ENCODE peak calls at places on chromosomes 6 and 20, in seven cellular contexts. P is stomach, Z is SW480, Q is NCI-H82, T is midbrain, I is posterior vena cava, U is LHCN-M2. J is an unnamed sample.

GRCh38 chr6:117512056-117512828 is 29.8 kb downstream of the DCBLD1 start:
- DNase-seq in P (no peak), Z (no peak), Q (no peak), T (no peak), I (no peak), U (no peak), J (no peak)

GRCh38 chr6:11258260-11259237 is 26.1 kb upstream of the NEDD9 start:
- DNase-seq in P (no peak), Z (no peak), Q (no peak), T (no peak), I (no peak), U (no peak), J (no peak)

GRCh38 chr20:34337982-34338756 is 24.9 kb upstream of the ITCH start:
- DNase-seq in P (no peak), Z (no peak), Q (no peak), T (no peak), I (no peak), U (no peak), J (no peak)

GRCh38 chr20:47353697-47354387 is 2.7 kb downstream of the ZMYND8 start:
- DNase-seq in P (no peak), Z (peak), Q (peak), T (peak), I (no peak), U (no peak), J (no peak)

GRCh38 chr20:49717693-49718092 is 4.0 kb upstream of the B4GALT5 start:
- DNase-seq in P (no peak), Z (peak), Q (no peak), T (no peak), I (no peak), U (peak), J (peak)

GRCh38 chr6:165106261-165106660 is 203.1 kb downstream of the C6orf118 start:
- DNase-seq in P (no peak), Z (no peak), Q (no peak), T (no peak), I (no peak), U (no peak), J (no peak)

GRCh38 chr6:23036401-23036983 is 467.1 kb downstream of the HDGFL1 start:
- DNase-seq in P (no peak), Z (no peak), Q (no peak), T (no peak), I (no peak), U (no peak), J (no peak)

GRCh38 chr6:38973178-38974057 is 75.2 kb upstream of the GLP1R start:
- DNase-seq in P (no peak), Z (peak), Q (peak), T (peak), I (no peak), U (peak), J (peak)

GRCh38 chr6:52049252-52050050 is 38.0 kb downstream of the PKHD1 start:
- DNase-seq in P (no peak), Z (peak), Q (peak), T (peak), I (no peak), U (peak), J (peak)

GRCh38 chr6:93304514-93304913 is 114.8 kb downstream of the EPHA7 start:
- DNase-seq in P (no peak), Z (no peak), Q (no peak), T (no peak), I (no peak), U (no peak), J (peak)

GRCh38 chr6:24908555-24908954 is 27.2 kb downstream of the RIPOR2 start:
- DNase-seq in P (no peak), Z (no peak), Q (no peak), T (no peak), I (no peak), U (no peak), J (no peak)

GRCh38 chr6:22575190-22575589 is 5.8 kb downstream of the HDGFL1 start:
- DNase-seq in P (no peak), Z (no peak), Q (no peak), T (no peak), I (no peak), U (peak), J (no peak)

GRCh38 chr6:169452117-169452868 is 198.6 kb upstream of the THBS2 start:
- DNase-seq in P (peak), Z (no peak), Q (peak), T (no peak), I (peak), U (no peak), J (peak)

GRCh38 chr20:44651507-44652373 is at the start of gene ADA:
- DNase-seq in P (peak), Z (peak), Q (peak), T (peak), I (peak), U (peak), J (peak)

GRCh38 chr6:22631101-22631500 is 61.7 kb downstream of the HDGFL1 start:
- DNase-seq in P (no peak), Z (peak), Q (no peak), T (no peak), I (no peak), U (peak), J (no peak)

GRCh38 chr6:163787001-163787667 is 372.6 kb downstream of the QKI start:
- DNase-seq in P (no peak), Z (no peak), Q (no peak), T (no peak), I (no peak), U (peak), J (no peak)

GRCh38 chr6:92715991-92716390 is 703.4 kb downstream of the EPHA7 start:
- DNase-seq in P (no peak), Z (no peak), Q (no peak), T (no peak), I (no peak), U (peak), J (no peak)

GRCh38 chr6:49570474-49571079 is 20.1 kb downstream of the C6orf141 start:
- DNase-seq in P (no peak), Z (peak), Q (peak), T (no peak), I (no peak), U (peak), J (peak)

GRCh38 chr6:44735631-44735963 is 348.1 kb downstream of the CDC5L start:
- DNase-seq in P (no peak), Z (no peak), Q (no peak), T (no peak), I (no peak), U (no peak), J (no peak)

GRCh38 chr20:36179170-36179945 is 24.8 kb downstream of the EPB41L1 start:
- DNase-seq in P (no peak), Z (no peak), Q (no peak), T (peak), I (no peak), U (no peak), J (no peak)

GRCh38 chr6:37535701-37536461 is 36.2 kb upstream of the CCDC167 start:
- DNase-seq in P (peak), Z (no peak), Q (peak), T (no peak), I (no peak), U (no peak), J (peak)

GRCh38 chr20:23451956-23452487 is 654 bp downstream of the CST11 start:
- DNase-seq in P (no peak), Z (no peak), Q (no peak), T (no peak), I (no peak), U (no peak), J (no peak)

GRCh38 chr20:35992713-35993335 is 24.4 kb downstream of the CNBD2 start:
- DNase-seq in P (peak), Z (peak), Q (peak), T (peak), I (no peak), U (peak), J (peak)

GRCh38 chr6:108368431-108369030 is 73.7 kb downstream of the AFG1L start:
- DNase-seq in P (no peak), Z (no peak), Q (peak), T (no peak), I (no peak), U (no peak), J (no peak)

GRCh38 chr6:81753709-81754678 is 1.5 kb upstream of the TENT5A start:
- DNase-seq in P (peak), Z (peak), Q (peak), T (peak), I (peak), U (peak), J (peak)

GRCh38 chr6:130903007-130903406 is 75.8 kb downstream of the SMLR1 start:
- DNase-seq in P (no peak), Z (no peak), Q (no peak), T (no peak), I (no peak), U (no peak), J (no peak)

GRCh38 chr6:21827425-21828192 is 234.1 kb downstream of the SOX4 start:
- DNase-seq in P (no peak), Z (no peak), Q (no peak), T (no peak), I (no peak), U (no peak), J (no peak)

GRCh38 chr20:12394786-12395185 is 477.1 kb downstream of the BTBD3 start:
- DNase-seq in P (no peak), Z (peak), Q (peak), T (no peak), I (no peak), U (no peak), J (peak)

GRCh38 chr6:81326856-81327561 is 425.5 kb downstream of the TENT5A start:
- DNase-seq in P (no peak), Z (no peak), Q (no peak), T (no peak), I (no peak), U (peak), J (no peak)

GRCh38 chr6:95280690-95281273 is 296.6 kb upstream of the MANEA start:
- DNase-seq in P (no peak), Z (peak), Q (peak), T (peak), I (no peak), U (no peak), J (peak)

GRCh38 chr20:36875702-36876472 is at the start of gene TLDC2:
- DNase-seq in P (no peak), Z (peak), Q (no peak), T (no peak), I (peak), U (no peak), J (peak)

GRCh38 chr6:156595481-156595880 is 181.7 kb upstream of the ARID1B start:
- DNase-seq in P (no peak), Z (no peak), Q (no peak), T (no peak), I (no peak), U (no peak), J (no peak)

GRCh38 chr20:11438412-11438811 is 479.3 kb upstream of the BTBD3 start:
- DNase-seq in P (no peak), Z (no peak), Q (no peak), T (no peak), I (no peak), U (no peak), J (peak)

GRCh38 chr6:150006961-150007464 is 18.3 kb downstream of the RAET1L start:
- DNase-seq in P (no peak), Z (peak), Q (peak), T (no peak), I (peak), U (peak), J (peak)